ENCODE peak calls at places on chromosomes 1 and 21, in four cellular contexts. T is H1, F is HepG2, X is K562. D is an unnamed sample.

GRCh38 chr1:41767534-41767933 is 151.2 kb downstream of the HIVEP3 start:
- DNase-seq in T (no peak), F (no peak), X (no peak), D (no peak)

GRCh38 chr1:119653839-119654170 is 5.7 kb upstream of the ZNF697 start:
- DNase-seq in T (no peak), F (no peak), X (no peak), D (no peak)

GRCh38 chr1:98205291-98206017 is 284.6 kb upstream of the DPYD start:
- DNase-seq in T (no peak), F (no peak), X (no peak), D (no peak)

GRCh38 chr21:33931799-33932390 is 16.3 kb upstream of the ATP5PO start:
- DNase-seq in T (no peak), F (no peak), X (no peak), D (no peak)

GRCh38 chr1:82227696-82228095 is 427.0 kb downstream of the ADGRL2 start:
- DNase-seq in T (no peak), F (no peak), X (no peak), D (no peak)

GRCh38 chr1:200887772-200888348 is 6.8 kb upstream of the INAVA start:
- DNase-seq in T (no peak), F (no peak), X (no peak), D (no peak)

GRCh38 chr21:42271065-42271464 is 44.1 kb downstream of the TFF3 start:
- DNase-seq in T (no peak), F (no peak), X (no peak), D (no peak)

GRCh38 chr1:213934642-213935041 is 53.1 kb upstream of the PROX1 start:
- DNase-seq in T (no peak), F (no peak), X (no peak), D (no peak)

GRCh38 chr1:236090741-236091147 is 25.9 kb upstream of the NID1 start:
- DNase-seq in T (no peak), F (no peak), X (no peak), D (no peak)

GRCh38 chr1:10679521-10680220 is 116.8 kb downstream of the CASZ1 start:
- DNase-seq in T (peak), F (peak), X (peak), D (no peak)

GRCh38 chr1:230356869-230357778 is 69.0 kb downstream of the PGBD5 start:
- DNase-seq in T (no peak), F (no peak), X (no peak), D (no peak)

GRCh38 chr1:185531838-185532237 is 202.4 kb upstream of the HMCN1 start:
- DNase-seq in T (no peak), F (no peak), X (no peak), D (no peak)

GRCh38 chr1:24696033-24696755 is 49.1 kb upstream of the CLIC4 start:
- DNase-seq in T (no peak), F (no peak), X (no peak), D (no peak)

GRCh38 chr1:229068266-229069043 is 202.5 kb upstream of the RAB4A start:
- DNase-seq in T (no peak), F (no peak), X (no peak), D (no peak)

GRCh38 chr1:169041371-169041770 is 65.1 kb upstream of the ATP1B1 start:
- DNase-seq in T (no peak), F (no peak), X (no peak), D (no peak)

GRCh38 chr1:167777253-167777618 is 55.5 kb downstream of the MPZL1 start:
- DNase-seq in T (no peak), F (no peak), X (no peak), D (no peak)

GRCh38 chr21:27722095-27722494 is 755.2 kb upstream of the ADAMTS5 start:
- DNase-seq in T (no peak), F (no peak), X (no peak), D (no peak)

GRCh38 chr1:41823453-41823852 is 95.3 kb downstream of the HIVEP3 start:
- DNase-seq in T (peak), F (no peak), X (no peak), D (no peak)

GRCh38 chr1:183845681-183846080 is 40.8 kb downstream of the RGL1 start:
- DNase-seq in T (no peak), F (no peak), X (no peak), D (no peak)

GRCh38 chr1:165501975-165502358 is 41.8 kb upstream of the LRRC52 start:
- DNase-seq in T (no peak), F (no peak), X (no peak), D (no peak)

GRCh38 chr1:192801451-192801850 is 7.4 kb upstream of the RGS2 start:
- DNase-seq in T (no peak), F (no peak), X (no peak), D (no peak)

GRCh38 chr1:40258445-40258769 is 371 bp downstream of the ZMPSTE24 start:
- DNase-seq in T (no peak), F (peak), X (no peak), D (no peak)

GRCh38 chr1:206557636-206558473 is 50.5 kb downstream of the RASSF5 start:
- DNase-seq in T (no peak), F (no peak), X (no peak), D (no peak)

GRCh38 chr1:174367892-174368291 is 79.9 kb upstream of the GPR52 start:
- DNase-seq in T (no peak), F (no peak), X (no peak), D (no peak)

GRCh38 chr21:46325073-46325912 is 1.3 kb downstream of the PCNT start:
- DNase-seq in T (peak), F (peak), X (peak), D (no peak)

GRCh38 chr1:15802234-15802965 is 5.0 kb downstream of the UQCRHL start:
- DNase-seq in T (no peak), F (no peak), X (peak), D (no peak)

GRCh38 chr1:166488327-166488726 is 321.5 kb upstream of the FAM78B start:
- DNase-seq in T (no peak), F (no peak), X (no peak), D (no peak)

GRCh38 chr21:45153358-45154318 is 79.3 kb downstream of the ADARB1 start:
- DNase-seq in T (peak), F (no peak), X (no peak), D (no peak)

GRCh38 chr1:24896176-24896575 is 33.9 kb downstream of the RUNX3 start:
- DNase-seq in T (peak), F (no peak), X (no peak), D (no peak)

GRCh38 chr1:66533804-66534745 is at the start of gene SGIP1:
- DNase-seq in T (peak), F (no peak), X (peak), D (no peak)

GRCh38 chr1:63173161-63173560 is 149.2 kb upstream of the FOXD3 start:
- DNase-seq in T (no peak), F (no peak), X (no peak), D (no peak)

GRCh38 chr1:155083865-155084721 is 5.5 kb downstream of the EFNA3 start:
- DNase-seq in T (no peak), F (peak), X (no peak), D (no peak)

GRCh38 chr1:9473032-9473792 is 66.1 kb upstream of the SLC25A33 start:
- DNase-seq in T (no peak), F (no peak), X (peak), D (no peak)

GRCh38 chr1:67795179-67795916 is 37.9 kb downstream of the GNG12 start:
- DNase-seq in T (no peak), F (no peak), X (no peak), D (no peak)

GRCh38 chr1:65209005-65209885 is 61.2 kb downstream of the AK4 start:
- DNase-seq in T (peak), F (peak), X (peak), D (no peak)

GRCh38 chr1:170893655-170894297 is 41.6 kb upstream of the MROH9 start:
- DNase-seq in T (no peak), F (no peak), X (no peak), D (no peak)

GRCh38 chr1:31372961-31373896 is at the start of gene FABP3:
- DNase-seq in T (peak), F (peak), X (peak), D (no peak)

DNA sequence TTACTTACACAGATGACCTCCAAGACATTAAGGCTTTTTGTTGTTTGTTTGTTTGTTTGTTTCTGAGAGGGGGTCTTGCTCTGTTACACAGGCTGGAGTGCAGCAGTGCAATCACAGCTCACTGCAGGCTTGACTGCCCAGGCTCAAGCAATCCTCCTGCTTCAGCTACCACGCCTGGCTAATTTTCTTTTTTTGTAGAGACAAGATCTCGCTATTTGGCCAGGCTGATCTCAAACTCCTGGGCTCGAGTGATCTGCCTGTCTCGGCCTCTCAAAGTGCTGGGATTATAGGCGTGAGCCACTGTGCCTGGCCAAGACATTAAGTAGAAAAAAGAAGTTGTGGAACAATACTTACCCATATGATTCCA is 30.2 kb upstream of the ID3 start:
- DNase-seq in T (no peak), F (no peak), X (no peak), D (no peak)
- TF ChIP-seq POLR2A in T (no peak), F (no peak), X (no peak), D (no peak)

GRCh38 chr1:43976890-43977289 is 2.1 kb upstream of the B4GALT2 start:
- DNase-seq in T (no peak), F (no peak), X (no peak), D (no peak)

GRCh38 chr1:43973981-43974442 is 748 bp upstream of the ATP6V0B start:
- DNase-seq in T (no peak), F (no peak), X (no peak), D (no peak)

GRCh38 chr1:43974443-43975248 is at the start of gene ATP6V0B:
- DNase-seq in T (peak), F (peak), X (peak), D (peak)

GRCh38 chr1:43976045-43976444 is 1.3 kb downstream of the ATP6V0B start:
- DNase-seq in T (no peak), F (no peak), X (peak), D (no peak)

GRCh38 chr1:43975249-43975961 is 645 bp downstream of the ATP6V0B start:
- DNase-seq in T (no peak), F (no peak), X (no peak), D (no peak)
- TF ChIP-seq BRCA1 in T (no peak), F (no peak), X (peak), D (no peak)

GRCh38 chr1:61130338-61131000 is 48.1 kb downstream of the NFIA start:
- DNase-seq in T (no peak), F (no peak), X (no peak), D (no peak)
- TF ChIP-seq POLR2A in T (no peak), F (no peak), X (no peak), D (no peak)

DNA sequence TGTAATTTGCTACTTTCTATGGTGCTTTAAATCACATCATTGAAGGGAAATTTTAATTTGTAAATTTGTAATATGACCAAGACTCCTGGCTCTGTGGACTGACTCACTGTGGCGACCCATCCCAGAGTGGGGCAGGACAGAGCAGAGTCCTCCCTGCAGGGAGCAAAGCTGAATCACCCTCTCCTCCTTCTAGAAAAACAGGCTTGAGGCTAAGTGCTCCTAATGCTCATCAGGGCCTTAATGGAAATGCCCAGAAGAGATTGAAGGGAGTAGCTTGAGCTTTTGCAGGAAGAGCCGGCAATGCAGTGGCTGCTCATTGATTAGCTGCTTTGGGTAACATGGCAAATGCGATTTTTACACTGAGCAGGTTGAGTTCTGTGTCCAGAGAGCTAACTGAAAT is 16.8 kb downstream of the S100A10 start:
- DNase-seq in T (no peak), F (no peak), X (no peak), D (no peak)
- TF ChIP-seq BRCA1 in T (no peak), F (no peak), X (no peak), D (no peak)

DNA sequence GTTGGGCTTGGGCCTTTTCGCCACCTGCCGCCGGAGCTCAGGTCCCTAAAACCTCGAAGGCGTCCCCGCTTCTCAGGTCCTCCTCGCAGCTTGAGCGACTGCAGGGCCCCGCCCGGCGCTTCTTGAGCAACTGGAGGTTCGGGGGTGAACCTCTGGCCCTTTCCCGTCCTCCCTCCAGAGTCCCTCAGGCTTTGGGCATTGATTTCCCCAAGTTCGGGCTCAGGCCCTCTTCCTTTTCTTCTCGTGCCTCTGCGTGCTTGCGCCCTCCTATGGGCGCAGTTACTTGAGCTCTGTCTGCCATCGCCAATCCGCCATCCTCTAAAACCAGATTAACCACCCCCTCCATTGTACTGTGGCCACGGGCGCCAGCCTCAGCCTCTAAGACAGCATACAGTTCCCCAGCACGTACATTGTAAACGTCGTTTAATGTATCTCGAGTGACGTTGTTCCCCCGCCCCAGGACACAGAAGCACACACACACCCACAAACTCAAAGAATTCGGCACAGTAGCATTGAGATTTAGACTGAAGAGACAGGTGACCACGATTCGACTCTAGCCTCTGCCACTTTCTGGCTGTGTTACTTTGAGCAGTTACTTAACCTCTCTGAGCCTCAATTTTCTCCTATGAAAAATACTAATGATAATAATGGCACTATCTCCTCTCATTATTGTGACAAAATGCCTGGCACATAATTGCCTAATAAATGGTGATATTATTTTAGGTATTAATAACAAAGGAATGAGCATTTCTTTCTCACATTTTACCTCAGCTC is 22.6 kb downstream of the BTG2 start:
- DNase-seq in T (no peak), F (no peak), X (peak), D (no peak)
- TF ChIP-seq POLR2A in T (no peak), F (no peak), X (no peak), D (no peak)

D was measured in GM12878.